ENCODE peak calls at places on chromosomes 1 and 21, in five cellular contexts. I is glutamatergic neuron, N is pulmonary artery endothelial cell, P is endothelial cell, E is KG1. Q is an unnamed sample.

GRCh38 chr21:28283652-28284490 is 708.8 kb downstream of the LTN1 start:
- DNase-seq in I (no peak), N (peak; percentile 93), P (no peak), E (no peak), Q (no peak)

GRCh38 chr1:94118471-94118870 is 2.5 kb downstream of the ABCA4 start:
- DNase-seq in I (no peak), N (no peak), P (no peak), E (no peak), Q (no peak)

GRCh38 chr1:61873581-61873980 is 131.3 kb downstream of the PATJ start:
- DNase-seq in I (no peak), N (no peak), P (no peak), E (no peak), Q (no peak)

GRCh38 chr1:247576514-247576913 is 11.6 kb upstream of the OR2G2 start:
- DNase-seq in I (no peak), N (no peak), P (no peak), E (no peak), Q (no peak)

GRCh38 chr1:187013582-187014200 is 184.9 kb downstream of the PLA2G4A start:
- DNase-seq in I (no peak), N (no peak), P (no peak), E (no peak), Q (no peak)

GRCh38 chr1:13851726-13852125 is 151.7 kb downstream of the PRDM2 start:
- DNase-seq in I (no peak), N (no peak), P (no peak), E (no peak), Q (no peak)

GRCh38 chr1:220891221-220892085 is 12.2 kb downstream of the HLX start:
- DNase-seq in I (no peak), N (no peak), P (no peak), E (no peak), Q (no peak)

GRCh38 chr1:212179394-212180076 is 105.7 kb upstream of the PPP2R5A start:
- DNase-seq in I (no peak), N (no peak), P (no peak), E (no peak), Q (no peak)

GRCh38 chr1:27570823-27571222 is 33.1 kb downstream of the AHDC1 start:
- DNase-seq in I (no peak), N (no peak), P (no peak), E (no peak), Q (no peak)

GRCh38 chr1:202023033-202023433 is 12.6 kb downstream of the ELF3 start:
- DNase-seq in I (no peak), N (no peak), P (no peak), E (no peak), Q (no peak)

GRCh38 chr21:18449586-18449985 is 46.0 kb upstream of the TMPRSS15 start:
- DNase-seq in I (no peak), N (no peak), P (no peak), E (no peak), Q (no peak)

GRCh38 chr1:152451254-152451653 is 37.2 kb upstream of the CRNN start:
- DNase-seq in I (peak; percentile 45), N (no peak), P (peak; percentile 34), E (no peak), Q (no peak)

GRCh38 chr1:17120962-17121837 is 1.9 kb upstream of the PADI2 start:
- DNase-seq in I (no peak), N (no peak), P (no peak), E (no peak), Q (no peak)

GRCh38 chr1:119582801-119583200 is 65.3 kb downstream of the ZNF697 start:
- DNase-seq in I (peak; percentile 56), N (peak; percentile 24), P (peak; percentile 68), E (peak; percentile 45), Q (peak; percentile 53)

GRCh38 chr1:115764541-115764940 is 4.0 kb downstream of the CASQ2 start:
- DNase-seq in I (no peak), N (no peak), P (peak; percentile 57), E (no peak), Q (no peak)

GRCh38 chr1:43302226-43302625 is 1.4 kb downstream of the TIE1 start:
- DNase-seq in I (no peak), N (no peak), P (no peak), E (no peak), Q (no peak)

GRCh38 chr21:26892151-26892550 is 46.9 kb upstream of the ADAMTS1 start:
- DNase-seq in I (no peak), N (no peak), P (no peak), E (no peak), Q (no peak)

GRCh38 chr1:228923973-228924766 is 188.9 kb downstream of the RHOU start:
- DNase-seq in I (no peak), N (no peak), P (no peak), E (no peak), Q (no peak)

GRCh38 chr21:31236528-31236927 is 107.5 kb downstream of the TIAM1 start:
- DNase-seq in I (no peak), N (no peak), P (no peak), E (no peak), Q (no peak)

GRCh38 chr21:46028547-46029200 is 47.1 kb downstream of the COL6A1 start:
- DNase-seq in I (no peak), N (no peak), P (no peak), E (no peak), Q (no peak)

GRCh38 chr1:209095627-209096595 is 487.6 kb upstream of the CAMK1G start:
- DNase-seq in I (no peak), N (no peak), P (no peak), E (no peak), Q (no peak)

GRCh38 chr1:161510477-161510876 is 5.2 kb downstream of the FCGR2A start:
- DNase-seq in I (no peak), N (no peak), P (no peak), E (no peak), Q (no peak)

GRCh38 chr1:118461154-118461553 is 276.1 kb upstream of the SPAG17 start:
- DNase-seq in I (no peak), N (no peak), P (no peak), E (no peak), Q (no peak)

GRCh38 chr21:35585878-35586277 is 474.4 kb downstream of the SETD4 start:
- DNase-seq in I (no peak), N (no peak), P (no peak), E (no peak), Q (no peak)

GRCh38 chr1:145884675-145885074 is 991 bp downstream of the ANKRD35 start:
- DNase-seq in I (peak; percentile 59), N (peak; percentile 33), P (no peak), E (no peak), Q (no peak)

GRCh38 chr1:37657620-37658412 is 23.1 kb upstream of the RSPO1 start:
- DNase-seq in I (no peak), N (no peak), P (no peak), E (no peak), Q (no peak)

GRCh38 chr1:26889580-26890466 is at the start of gene GPN2:
- DNase-seq in I (peak; percentile 80), N (peak; percentile 36), P (peak; percentile 65), E (peak; percentile 52), Q (peak; percentile 85)

GRCh38 chr1:99681583-99681982 is 35.7 kb downstream of the PALMD start:
- DNase-seq in I (no peak), N (no peak), P (no peak), E (no peak), Q (no peak)

GRCh38 chr1:28370220-28371010 is 875 bp downstream of the PHACTR4 start:
- DNase-seq in I (peak; percentile 52), N (no peak), P (peak; percentile 32), E (peak; percentile 51), Q (no peak)

GRCh38 chr1:40315795-40316594 is 1.1 kb downstream of the COL9A2 start:
- DNase-seq in I (peak; percentile 33), N (no peak), P (no peak), E (no peak), Q (no peak)

GRCh38 chr1:203133969-203134725 is 6.6 kb downstream of the ADORA1 start:
- DNase-seq in I (no peak), N (no peak), P (no peak), E (no peak), Q (no peak)

Q was measured in heart left ventricle.